ENCODE peak calls at places on chromosomes 2 and 18, in four cellular contexts. L is lower lobe of right lung; B is cardiac muscle cell; X is CD4-positive, CD25-positive, alpha-beta regulatory T cell. O is an unnamed sample.
A peak's percentile ranks its signal among the peaks of the same experiment; 100 is the strongest.

GRCh38 chr18:67402543-67402942 is 114.0 kb downstream of the DSEL start:
- DNase-seq in X (no peak), L (no peak), B (peak; percentile 73), O (no peak)

GRCh38 chr2:235021752-235022151 is 69.9 kb downstream of the SH3BP4 start:
- DNase-seq in L (no peak), B (peak; percentile 59), X (no peak), O (no peak)

GRCh38 chr2:72694715-72695496 is 130.9 kb downstream of the EXOC6B start:
- DNase-seq in L (no peak), B (peak; percentile 94), X (no peak), O (no peak)

GRCh38 chr2:222305510-222306392 is 7.0 kb upstream of the PAX3 start:
- DNase-seq in B (no peak), L (no peak), X (no peak), O (no peak)

GRCh38 chr18:55421612-55422381 is 166.2 kb downstream of the TCF4 start:
- DNase-seq in X (no peak), L (no peak), B (peak; percentile 67), O (no peak)

GRCh38 chr2:190997516-190998113 is 16.4 kb downstream of the STAT1 start:
- DNase-seq in L (no peak), B (no peak), X (no peak), O (no peak)

GRCh38 chr18:24016643-24017042 is 2.1 kb downstream of the TTC39C start:
- DNase-seq in X (no peak), B (no peak), L (no peak), O (no peak)

GRCh38 chr2:226189061-226189460 is 610.6 kb downstream of the IRS1 start:
- DNase-seq in B (no peak), L (no peak), X (no peak), O (no peak)

GRCh38 chr18:79405781-79406575 is 10.2 kb downstream of the NFATC1 start:
- DNase-seq in B (no peak), X (peak; percentile 90), L (peak; percentile 84), O (peak; percentile 46)

GRCh38 chr18:7413906-7414305 is 153.2 kb upstream of the PTPRM start:
- DNase-seq in B (no peak), L (no peak), X (no peak), O (no peak)

GRCh38 chr2:33134086-33134763 is 187.5 kb downstream of the LTBP1 start:
- DNase-seq in X (no peak), L (no peak), B (peak; percentile 97), O (no peak)

GRCh38 chr2:215442392-215442787 is 6.5 kb upstream of the FN1 start:
- DNase-seq in X (no peak), B (no peak), L (no peak), O (no peak)

GRCh38 chr2:241812730-241813079 is 3.7 kb downstream of the NEU4 start:
- DNase-seq in X (no peak), L (no peak), B (no peak), O (no peak)

GRCh38 chr2:120867290-120868231 is 131.9 kb downstream of the GLI2 start:
- DNase-seq in X (no peak), B (peak; percentile 93), L (peak; percentile 77), O (no peak)

GRCh38 chr2:84847326-84848050 is 33.4 kb downstream of the TRABD2A start:
- DNase-seq in L (no peak), X (no peak), B (peak; percentile 65), O (no peak)

GRCh38 chr18:70069381-70069780 is 121.7 kb upstream of the CD226 start:
- DNase-seq in X (no peak), B (no peak), L (no peak), O (no peak)

GRCh38 chr2:119674711-119675500 is 4.1 kb upstream of the TMEM177 start:
- DNase-seq in L (no peak), B (no peak), X (no peak), O (no peak)

GRCh38 chr2:204313256-204313655 is 232.0 kb upstream of the PARD3B start:
- DNase-seq in B (no peak), L (no peak), X (no peak), O (no peak)

GRCh38 chr18:48832961-48833700 is 117.6 kb downstream of the SMAD7 start:
- DNase-seq in X (no peak), L (peak; percentile 73), B (peak; percentile 74), O (no peak)

GRCh38 chr2:207091175-207091574 is 74.6 kb downstream of the KLF7 start:
- DNase-seq in X (no peak), L (no peak), B (peak; percentile 78), O (no peak)
- H3K4me1 ChIP-seq in X (no peaks in the 10 kb centered on the region), L (peaks cover 39% of the 10 kb centered on the region), B (peaks cover 75% of the 10 kb centered on the region), O (no peaks in the 10 kb centered on the region)

DNA sequence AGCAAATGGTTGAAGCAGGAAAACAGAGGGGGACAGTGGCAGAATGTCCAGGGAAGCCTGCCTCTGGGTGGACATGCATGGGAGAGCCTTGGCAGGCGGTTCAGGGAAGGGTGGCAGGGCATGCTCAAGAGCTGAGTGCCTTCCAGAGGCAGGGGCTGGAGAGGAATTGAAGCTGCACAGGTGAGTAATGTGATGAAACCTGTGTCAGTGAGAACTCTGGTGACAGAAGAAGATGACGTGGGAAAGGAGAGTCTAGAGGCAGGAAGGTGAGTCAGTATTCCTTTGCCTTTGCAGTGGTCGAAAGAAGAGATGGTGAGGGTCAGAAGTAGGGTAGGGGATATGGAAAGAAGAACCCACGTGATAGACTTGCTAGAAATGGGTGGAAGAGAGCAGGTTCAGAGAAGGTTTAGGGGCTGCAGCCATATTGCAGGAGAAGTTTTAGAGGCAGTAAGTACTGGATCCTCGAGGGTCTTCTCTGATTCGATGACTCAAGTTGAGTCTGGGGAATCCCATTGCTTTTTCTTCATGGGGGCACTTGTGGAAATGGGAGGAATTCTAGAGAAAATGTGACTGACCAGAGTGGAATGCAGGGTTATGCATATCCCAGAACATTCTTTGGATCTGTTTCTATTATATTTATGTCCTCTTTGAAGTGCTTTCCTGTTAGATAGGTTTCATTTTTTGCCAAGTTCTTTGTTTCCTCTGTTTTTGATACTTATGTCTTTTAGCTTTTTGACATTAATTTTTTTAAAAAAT is 37.4 kb downstream of the TMEM87B start:
- DNase-seq in L (no peak), X (no peak), B (peak; percentile 72), O (no peak)
- H3K4me1 ChIP-seq in L (peaks cover 18% of the 10 kb centered on the region), X (no peaks in the 10 kb centered on the region), B (no peaks in the 10 kb centered on the region), O (no peaks in the 10 kb centered on the region)

GRCh38 chr2:149738771-149739170 is 151.2 kb upstream of the MMADHC start:
- DNase-seq in L (no peak), X (no peak), B (no peak), O (no peak)

GRCh38 chr2:149739171-149739879 is 151.8 kb upstream of the MMADHC start:
- DNase-seq in L (no peak), B (no peak), X (no peak), O (no peak)

GRCh38 chr2:149739880-149740265 is 152.3 kb upstream of the MMADHC start:
- DNase-seq in L (no peak), X (no peak), B (no peak), O (no peak)

GRCh38 chr2:149735237-149735958 is 147.8 kb upstream of the MMADHC start:
- DNase-seq in L (no peak), X (no peak), B (peak; percentile 67), O (no peak)

GRCh38 chr2:149737882-149738281 is 150.3 kb upstream of the MMADHC start:
- DNase-seq in L (no peak), B (no peak), X (no peak), O (no peak)
- H3K4me1 ChIP-seq in L (no peaks in the 10 kb centered on the region), B (peaks cover 11% of the 10 kb centered on the region), X (no peaks in the 10 kb centered on the region), O (no peaks in the 10 kb centered on the region)

DNA sequence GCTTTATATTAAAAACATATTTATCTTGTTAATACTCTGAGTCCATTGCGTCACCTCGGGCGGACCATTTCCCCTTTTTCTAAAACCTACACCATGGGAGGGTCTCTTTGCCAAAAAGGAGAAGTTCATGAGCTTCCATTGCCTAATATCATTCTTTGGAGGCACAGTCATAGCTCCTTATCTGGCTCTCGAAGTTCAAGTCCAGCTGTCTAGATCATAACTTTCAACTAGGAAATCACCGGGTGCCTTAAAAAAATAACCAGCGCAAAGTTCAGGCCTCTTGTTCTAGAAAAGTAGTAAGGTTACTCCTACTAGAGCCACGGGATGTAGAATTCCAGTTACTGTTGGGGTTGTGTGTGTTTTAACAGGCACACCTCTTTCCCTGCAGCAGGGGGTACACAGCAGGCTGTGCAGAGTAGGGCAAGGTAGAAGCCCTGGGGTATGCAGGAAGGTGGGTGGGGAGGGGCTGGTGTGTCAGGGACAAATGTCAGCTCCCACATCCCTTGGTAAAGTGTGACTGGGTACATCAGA is 50.6 kb downstream of the LRRFIP1 start:
- DNase-seq in B (peak; percentile 96), L (no peak), X (no peak), O (no peak)
- H3K4me1 ChIP-seq in B (peaks cover 15% of the 10 kb centered on the region), L (peaks cover 73% of the 10 kb centered on the region), X (peaks cover 29% of the 10 kb centered on the region), O (peaks cover 27% of the 10 kb centered on the region)